ENCODE peak calls at places on chromosome 15, in four cellular contexts. J is H7, D is lower lobe of right lung, Z is tibial artery. X is an unnamed sample.

GRCh38 chr15:25188051-25188450 is 233.3 kb downstream of the SNRPN start:
- DNase-seq in J (no peak), D (no peak), Z (peak; percentile 53), X (no peak)

GRCh38 chr15:84616235-84616634 is 15.4 kb downstream of the ZSCAN2 start:
- DNase-seq in J (peak; percentile 36), D (no peak), Z (peak; percentile 62), X (peak; percentile 41)

GRCh38 chr15:98609144-98609852 is 39.0 kb upstream of the IGF1R start:
- DNase-seq in J (peak; percentile 44), D (no peak), Z (no peak), X (no peak)

GRCh38 chr15:83746231-83746630 is 92.3 kb downstream of the ADAMTSL3 start:
- DNase-seq in J (no peak), D (no peak), Z (no peak), X (no peak)

GRCh38 chr15:29695486-29696167 is 126.6 kb downstream of the TJP1 start:
- DNase-seq in J (peak; percentile 66), D (no peak), Z (no peak), X (no peak)

GRCh38 chr15:82139823-82140268 is 94.0 kb upstream of the MEX3B start:
- DNase-seq in J (peak; percentile 31), D (no peak), Z (no peak), X (no peak)

GRCh38 chr15:41377978-41378377 is 24.3 kb downstream of the NDUFAF1 start:
- DNase-seq in J (no peak), D (no peak), Z (no peak), X (no peak)

GRCh38 chr15:34318277-34319079 is 19.1 kb downstream of the SLC12A6 start:
- DNase-seq in J (peak; percentile 56), D (peak; percentile 71), Z (peak; percentile 70), X (peak; percentile 82)

GRCh38 chr15:26126819-26127387 is 263.8 kb upstream of the ATP10A start:
- DNase-seq in J (no peak), D (no peak), Z (no peak), X (no peak)

GRCh38 chr15:35293353-35294130 is 208.4 kb upstream of the NANOGP8 start:
- DNase-seq in J (peak; percentile 30), D (no peak), Z (no peak), X (no peak)

GRCh38 chr15:27694506-27695077 is 404.5 kb downstream of the OCA2 start:
- DNase-seq in J (no peak), D (no peak), Z (no peak), X (no peak)

GRCh38 chr15:90340345-90340744 is 11.7 kb upstream of the ZNF774 start:
- DNase-seq in J (peak; percentile 64), D (no peak), Z (no peak), X (no peak)

GRCh38 chr15:96328101-96328958 is 2.2 kb upstream of the NR2F2 start:
- DNase-seq in J (no peak), D (no peak), Z (no peak), X (no peak)

GRCh38 chr15:49314729-49315128 is 108.3 kb upstream of the FGF7 start:
- DNase-seq in J (no peak), D (no peak), Z (no peak), X (no peak)

GRCh38 chr15:68560501-68561113 is 18.2 kb upstream of the CORO2B start:
- DNase-seq in J (no peak), D (no peak), Z (peak; percentile 48), X (peak; percentile 46)

GRCh38 chr15:50496692-50497091 is 49.8 kb downstream of the USP50 start:
- DNase-seq in J (no peak), D (no peak), Z (no peak), X (no peak)

GRCh38 chr15:29888651-29889050 is 66.4 kb upstream of the TJP1 start:
- DNase-seq in J (peak; percentile 38), D (no peak), Z (no peak), X (no peak)

GRCh38 chr15:29978411-29979382 is 104.1 kb upstream of the GOLGA8J start:
- DNase-seq in J (no peak), D (no peak), Z (no peak), X (no peak)

GRCh38 chr15:87724330-87724729 is 532.2 kb downstream of the NTRK3 start:
- DNase-seq in J (no peak), D (peak; percentile 54), Z (peak; percentile 66), X (peak; percentile 68)

GRCh38 chr15:39115379-39116057 is 465.4 kb upstream of the THBS1 start:
- DNase-seq in J (no peak), D (no peak), Z (no peak), X (no peak)

GRCh38 chr15:90449206-90449735 is 61.2 kb downstream of the IQGAP1 start:
- DNase-seq in J (no peak), D (no peak), Z (no peak), X (no peak)

GRCh38 chr15:62474771-62475124 is 309.7 kb upstream of the C2CD4B start:
- DNase-seq in J (peak; percentile 59), D (no peak), Z (no peak), X (peak; percentile 47)

GRCh38 chr15:84782346-84782745 is 34.0 kb downstream of the ZNF592 start:
- DNase-seq in J (no peak), D (no peak), Z (no peak), X (no peak)

GRCh38 chr15:54035616-54036015 is 57.4 kb downstream of the UNC13C start:
- DNase-seq in J (no peak), D (no peak), Z (no peak), X (no peak)

GRCh38 chr15:85583404-85584390 is 203.3 kb downstream of the AKAP13 start:
- DNase-seq in J (no peak), D (peak; percentile 72), Z (no peak), X (peak; percentile 75)

GRCh38 chr15:64045774-64046346 is 425 bp downstream of the DAPK2 start:
- DNase-seq in J (peak; percentile 89), D (no peak), Z (peak; percentile 62), X (no peak)

GRCh38 chr15:61075741-61076140 is 153.4 kb downstream of the RORA start:
- DNase-seq in J (peak; percentile 30), D (no peak), Z (no peak), X (no peak)

GRCh38 chr15:59685737-59686297 is 3.3 kb downstream of the BNIP2 start:
- DNase-seq in J (no peak), D (no peak), Z (no peak), X (no peak)

GRCh38 chr15:64464271-64465005 is 4.1 kb downstream of the ZNF609 start:
- DNase-seq in J (no peak), D (no peak), Z (no peak), X (no peak)

GRCh38 chr15:42010434-42010833 is 10.4 kb downstream of the PLA2G4E start:
- DNase-seq in J (no peak), D (no peak), Z (no peak), X (no peak)

GRCh38 chr15:68711406-68711805 is 109.3 kb downstream of the ANP32A start:
- DNase-seq in J (no peak), D (no peak), Z (peak; percentile 35), X (no peak)

GRCh38 chr15:28992340-28992864 is 106.6 kb downstream of the APBA2 start:
- DNase-seq in J (no peak), D (no peak), Z (no peak), X (no peak)

GRCh38 chr15:25415707-25416106 is 23.1 kb downstream of the UBE3A start:
- DNase-seq in J (no peak), D (no peak), Z (no peak), X (no peak)

GRCh38 chr15:38054488-38054887 is 120.0 kb downstream of the TMCO5A start:
- DNase-seq in J (no peak), D (no peak), Z (no peak), X (no peak)

GRCh38 chr15:62912808-62913207 is 129.7 kb upstream of the TPM1 start:
- DNase-seq in J (peak; percentile 62), D (no peak), Z (no peak), X (no peak)

GRCh38 chr15:64216722-64217428 is 54.1 kb upstream of the PPIB start:
- DNase-seq in J (no peak), D (no peak), Z (no peak), X (no peak)

GRCh38 chr15:75599396-75599795 is 20.3 kb upstream of the PTPN9 start:
- DNase-seq in J (no peak), D (no peak), Z (no peak), X (no peak)

GRCh38 chr15:53307952-53308624 is 451.4 kb downstream of the WDR72 start:
- DNase-seq in J (peak; percentile 4), D (no peak), Z (no peak), X (no peak)

GRCh38 chr15:65528461-65529060 is 1.7 kb upstream of the HACD3 start:
- DNase-seq in J (no peak), D (no peak), Z (no peak), X (no peak)

GRCh38 chr15:65519781-65520299 is 2.4 kb upstream of the DPP8 start:
- DNase-seq in J (no peak), D (no peak), Z (no peak), X (no peak)

GRCh38 chr15:65521355-65521754 is 3.9 kb upstream of the DPP8 start:
- DNase-seq in J (no peak), D (no peak), Z (no peak), X (no peak)

GRCh38 chr15:65525622-65526021 is 4.6 kb upstream of the HACD3 start:
- DNase-seq in J (no peak), D (no peak), Z (no peak), X (no peak)

DNA sequence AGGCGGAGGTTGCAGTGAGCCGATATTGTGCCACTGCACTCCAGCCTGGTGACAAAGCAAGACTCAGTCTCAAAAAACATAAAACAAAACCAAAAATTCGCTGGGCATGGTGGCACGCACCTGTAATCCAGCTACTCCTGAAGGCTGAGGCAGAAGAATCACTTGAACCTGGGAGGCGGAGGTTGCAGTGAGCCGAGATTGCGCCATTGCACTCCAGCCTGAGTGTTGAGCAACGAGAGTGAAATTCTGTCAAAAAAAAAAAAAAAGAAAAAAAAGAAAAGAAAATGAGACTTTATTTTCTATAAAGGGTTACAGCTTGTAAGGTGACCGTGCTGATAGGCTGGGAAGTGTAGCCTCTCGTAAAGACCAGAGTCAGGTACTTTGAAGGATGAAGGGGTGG is 6.0 kb upstream of the HACD3 start:
- DNase-seq in J (no peak), D (no peak), Z (no peak), X (no peak)
- H3K36me3 ChIP-seq in J (no peaks in the 10 kb centered on the region), D (no peaks in the 10 kb centered on the region), Z (no peaks in the 10 kb centered on the region), X (no peaks in the 10 kb centered on the region)

GRCh38 chr15:99711685-99712084 is 21.6 kb downstream of the LYSMD4 start:
- DNase-seq in J (no peak), D (no peak), Z (no peak), X (no peak)
- H3K36me3 ChIP-seq in J (peaks cover 2% of the 10 kb centered on the region), D (peaks cover 67% of the 10 kb centered on the region), Z (peaks cover 26% of the 10 kb centered on the region), X (peaks cover 54% of the 10 kb centered on the region)

GRCh38 chr15:92569778-92570177 is 85.8 kb downstream of the FAM174B start:
- DNase-seq in J (no peak), D (no peak), Z (no peak), X (no peak)

GRCh38 chr15:92561754-92562153 is 93.8 kb downstream of the FAM174B start:
- DNase-seq in J (no peak), D (no peak), Z (no peak), X (no peak)

GRCh38 chr15:92570391-92570790 is 85.2 kb downstream of the FAM174B start:
- DNase-seq in J (no peak), D (no peak), Z (no peak), X (no peak)

GRCh38 chr15:92565351-92566125 is 90.0 kb downstream of the FAM174B start:
- DNase-seq in J (no peak), D (no peak), Z (no peak), X (no peak)
- H3K36me3 ChIP-seq in J (no peaks in the 10 kb centered on the region), D (no peaks in the 10 kb centered on the region), Z (no peaks in the 10 kb centered on the region), X (no peaks in the 10 kb centered on the region)

DNA sequence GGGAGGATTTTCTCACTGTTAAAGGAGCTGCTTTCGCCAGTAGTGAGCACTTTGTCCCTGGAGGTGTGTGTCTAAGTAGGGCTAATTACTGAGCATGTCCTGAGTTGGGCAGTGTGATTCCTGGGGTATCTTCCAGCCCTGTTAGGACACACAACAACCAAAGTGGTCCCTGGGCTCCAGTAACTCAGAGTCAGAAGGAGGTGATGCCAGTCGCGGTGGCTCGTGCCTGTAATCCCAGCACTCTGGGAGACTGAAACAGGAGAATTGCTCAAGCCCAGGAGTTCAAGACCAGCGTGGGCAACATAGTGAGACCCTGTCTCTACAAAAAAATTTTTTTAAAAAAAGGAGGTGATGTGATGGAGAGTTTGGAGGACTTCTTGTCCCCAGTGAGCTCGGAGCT is 37.5 kb downstream of the PML start:
- DNase-seq in J (no peak), D (no peak), Z (no peak), X (peak; percentile 26)
- H3K36me3 ChIP-seq in J (peaks cover 1% of the 10 kb centered on the region), D (peaks cover 95% of the 10 kb centered on the region), Z (peaks cover 65% of the 10 kb centered on the region), X (peaks cover 30% of the 10 kb centered on the region)

X was measured in sigmoid colon.